ENCODE peak calls at places on chromosomes 11 and 22, in nine cellular contexts. H, O, P, E, U, L, G, R and Z are unnamed samples.

GRCh38 chr11:38498721-38499120 is 1900.7 kb upstream of the RAG2 start:
- DNase-seq in U (no peak), E (no peak), L (no peak), R (no peak), P (no peak), H (no peak), G (no peak), O (no peak), Z (no peak)

GRCh38 chr11:66006134-66006890 is 4.0 kb downstream of the BANF1 start:
- DNase-seq in L (no peak), R (no peak), U (no peak), P (no peak), E (no peak), O (no peak), H (no peak), G (no peak), Z (no peak)

GRCh38 chr11:124670732-124671131 is 2.8 kb downstream of the SIAE start:
- DNase-seq in P (peak; percentile 77), E (peak; percentile 51), L (no peak), O (no peak), G (no peak), U (no peak), R (no peak), H (no peak), Z (no peak)

GRCh38 chr22:27472975-27473374 is 328.6 kb downstream of the MN1 start:
- DNase-seq in L (no peak), U (no peak), H (no peak), R (no peak), G (no peak), P (no peak), E (no peak), O (no peak), Z (no peak)

GRCh38 chr11:14593671-14594070 is 49.9 kb upstream of the PDE3B start:
- DNase-seq in U (no peak), L (no peak), E (no peak), O (no peak), R (no peak), H (no peak), G (no peak), P (no peak), Z (no peak)

GRCh38 chr22:30781271-30781875 is 86.7 kb downstream of the OSBP2 start:
- DNase-seq in U (no peak), E (no peak), G (peak; percentile 33), L (no peak), P (no peak), O (no peak), H (no peak), R (no peak), Z (no peak)

GRCh38 chr11:113118104-113118503 is 156.9 kb downstream of the NCAM1 start:
- DNase-seq in L (no peak), R (no peak), E (no peak), P (no peak), O (no peak), H (no peak), U (no peak), G (no peak), Z (no peak)

GRCh38 chr11:68325894-68326220 is 13.5 kb downstream of the LRP5 start:
- DNase-seq in U (no peak), L (no peak), G (no peak), E (no peak), O (no peak), R (no peak), P (no peak), H (no peak), Z (no peak)

GRCh38 chr11:58616594-58616993 is 5.9 kb upstream of the CNTF start:
- DNase-seq in R (no peak), L (peak; percentile 4), H (peak; percentile 60), E (no peak), G (peak; percentile 85), U (no peak), P (no peak), O (no peak), Z (no peak)

GRCh38 chr22:45905326-45905923 is 71.5 kb downstream of the WNT7B start:
- DNase-seq in O (no peak), G (no peak), H (no peak), U (no peak), E (no peak), R (no peak), P (no peak), L (no peak), Z (no peak)

GRCh38 chr11:95821640-95822039 is 31.3 kb downstream of the CEP57 start:
- DNase-seq in P (no peak), R (no peak), G (no peak), E (no peak), H (no peak), U (no peak), L (no peak), O (no peak), Z (no peak)

GRCh38 chr11:35073691-35074382 is 65.1 kb upstream of the CD44 start:
- DNase-seq in P (no peak), H (no peak), R (no peak), E (no peak), O (no peak), L (no peak), G (no peak), U (no peak), Z (no peak)

GRCh38 chr11:32962016-32962415 is 53.7 kb upstream of the DEPDC7 start:
- DNase-seq in G (peak; percentile 2), E (no peak), R (no peak), H (no peak), U (no peak), P (no peak), O (no peak), L (no peak), Z (no peak)

GRCh38 chr22:46087816-46088277 is 62.5 kb upstream of the PPARA start:
- DNase-seq in H (peak; percentile 66), R (peak; percentile 39), E (no peak), G (peak; percentile 98), L (peak; percentile 67), P (no peak), U (peak; percentile 78), O (peak; percentile 80), Z (no peak)

GRCh38 chr11:18668131-18668530 is 30.4 kb upstream of the TMEM86A start:
- DNase-seq in H (no peak), L (no peak), G (no peak), U (no peak), E (no peak), R (no peak), P (no peak), O (no peak), Z (no peak)

GRCh38 chr11:113282898-113283297 is 31.5 kb upstream of the TTC12 start:
- DNase-seq in P (no peak), R (no peak), O (no peak), E (no peak), H (no peak), G (no peak), U (no peak), L (no peak), Z (no peak)

GRCh38 chr11:117490019-117490679 is 162.5 kb downstream of the CEP164 start:
- DNase-seq in R (no peak), H (no peak), G (no peak), U (no peak), L (no peak), P (no peak), E (no peak), O (no peak), Z (no peak)

GRCh38 chr22:17307566-17307965 is 61.7 kb upstream of the CECR2 start:
- DNase-seq in L (no peak), P (no peak), O (no peak), H (no peak), E (no peak), R (no peak), G (no peak), U (no peak), Z (no peak)
- H3K4me3 ChIP-seq in L (no peak overlapping the region), P (no peak overlapping the region), O (no peak overlapping the region), H (no peak overlapping the region), E (no peak overlapping the region), R (no peak overlapping the region), G (no peak overlapping the region), U (no peak overlapping the region), Z (no peak overlapping the region)

GRCh38 chr22:42645341-42645937 is 3.8 kb downstream of the CYB5R3 start:
- DNase-seq in L (no peak), U (no peak), R (no peak), E (no peak), G (no peak), P (no peak), H (no peak), O (no peak), Z (no peak)
- H3K4me3 ChIP-seq in L (no peak overlapping the region), U (no peak overlapping the region), R (peak overlapping the region; percentile 43), E (no peak overlapping the region), G (no peak overlapping the region), P (no peak overlapping the region), H (no peak overlapping the region), O (no peak overlapping the region), Z (peak overlapping the region; percentile 46)

DNA sequence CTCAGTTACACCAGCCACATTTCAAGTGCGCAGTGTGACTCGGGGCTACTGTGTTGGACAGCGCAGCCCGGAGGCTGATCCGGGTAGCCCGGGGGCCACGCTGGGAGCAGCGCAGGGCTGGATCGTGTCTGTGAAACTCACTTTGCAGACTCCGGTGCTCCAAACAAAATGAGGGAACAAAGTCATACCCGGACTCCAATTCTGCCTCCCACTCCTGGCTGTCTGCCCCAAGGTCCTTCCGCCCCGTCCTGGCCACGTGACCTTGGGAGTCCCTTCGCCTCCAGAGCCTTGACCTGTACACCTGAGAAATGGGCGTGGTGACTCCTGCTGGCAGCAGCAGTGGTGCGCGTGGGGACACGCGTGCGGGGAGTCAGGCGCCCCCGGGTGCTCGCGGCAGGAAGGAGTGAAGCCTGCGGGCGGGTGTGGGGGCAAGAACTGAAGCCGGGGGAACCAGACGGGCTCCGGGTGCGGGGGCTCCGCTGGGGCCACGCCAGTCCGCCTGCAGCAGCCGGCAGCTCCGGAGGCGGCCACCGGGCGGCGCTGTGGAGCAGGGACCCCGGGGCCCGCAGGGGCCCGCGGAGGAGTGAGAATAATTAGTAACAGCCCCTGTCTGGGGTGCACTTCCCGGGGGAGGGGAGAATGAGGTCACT is 42.4 kb downstream of the KCNJ4 start:
- DNase-seq in U (peak; percentile 25), H (no peak), G (no peak), O (no peak), E (no peak), L (no peak), R (no peak), P (peak; percentile 27), Z (no peak)
- H3K4me3 ChIP-seq in U (no peak overlapping the region), H (no peak overlapping the region), G (no peak overlapping the region), O (peak overlapping the region; percentile 2), E (no peak overlapping the region), L (peak overlapping the region; percentile 37), R (peak overlapping the region; percentile 41), P (no peak overlapping the region), Z (peak overlapping the region; percentile 39)

GRCh38 chr11:20015101-20015500 is 145.2 kb downstream of the DBX1 start:
- DNase-seq in L (no peak), O (no peak), G (peak; percentile 14), U (no peak), H (no peak), P (no peak), R (no peak), E (no peak), Z (no peak)

GRCh38 chr11:20016526-20016925 is 143.7 kb downstream of the DBX1 start:
- DNase-seq in H (no peak), E (no peak), R (no peak), G (no peak), U (no peak), L (no peak), P (no peak), O (no peak), Z (no peak)

GRCh38 chr11:20013346-20014066 is 146.8 kb downstream of the DBX1 start:
- DNase-seq in G (no peak), H (no peak), E (no peak), R (no peak), L (no peak), P (no peak), O (no peak), U (no peak), Z (no peak)

GRCh38 chr11:20014067-20014402 is 146.2 kb downstream of the DBX1 start:
- DNase-seq in U (no peak), L (no peak), O (no peak), E (no peak), H (no peak), R (no peak), P (no peak), G (no peak), Z (no peak)

GRCh38 chr11:20015529-20016427 is 144.5 kb downstream of the DBX1 start:
- DNase-seq in P (no peak), U (no peak), H (no peak), L (peak; percentile 44), O (no peak), G (no peak), E (no peak), R (no peak), Z (no peak)
- H3K4me3 ChIP-seq in P (no peak overlapping the region), U (no peak overlapping the region), H (no peak overlapping the region), L (no peak overlapping the region), O (no peak overlapping the region), G (no peak overlapping the region), E (no peak overlapping the region), R (no peak overlapping the region), Z (no peak overlapping the region)